ENCODE peak calls at places on chromosomes 4 and X, in ten cellular contexts. One of them, this sample, is unnamed.

GRCh38 chr4:95304898-95305297 is 243.9 kb downstream of the UNC5C start:
- DNase-seq in CD4-positive, alpha-beta T cell: no peak
- DNase-seq in neural progenitor cell: peak
- DNase-seq in hepatocyte: no peak
- DNase-seq in CD8-positive, alpha-beta T cell: no peak
- DNase-seq in WTC11: no peak
- DNase-seq in B cell: no peak
- DNase-seq in fibroblast of lung: no peak
- DNase-seq in thyroid gland: peak
- DNase-seq in natural killer cell: no peak
- DNase-seq in this sample: no peak

GRCh38 chr4:8267077-8267476 is 2.5 kb upstream of the HTRA3 start:
- DNase-seq in CD8-positive, alpha-beta T cell: no peak
- DNase-seq in fibroblast of lung: peak
- DNase-seq in B cell: peak
- DNase-seq in CD4-positive, alpha-beta T cell: no peak
- DNase-seq in natural killer cell: no peak
- DNase-seq in WTC11: peak
- DNase-seq in hepatocyte: peak
- DNase-seq in thyroid gland: peak
- DNase-seq in neural progenitor cell: peak
- DNase-seq in this sample: no peak

GRCh38 chrX:47179221-47179927 is 14.3 kb upstream of the UBA1 start:
- DNase-seq in natural killer cell: no peak
- DNase-seq in WTC11: no peak
- DNase-seq in neural progenitor cell: no peak
- DNase-seq in B cell: no peak
- DNase-seq in hepatocyte: no peak
- DNase-seq in CD4-positive, alpha-beta T cell: no peak
- DNase-seq in fibroblast of lung: no peak
- DNase-seq in thyroid gland: no peak
- DNase-seq in CD8-positive, alpha-beta T cell: no peak
- DNase-seq in this sample: peak

GRCh38 chrX:17613979-17614572 is 123.2 kb upstream of the SCML1 start:
- DNase-seq in thyroid gland: peak
- DNase-seq in CD4-positive, alpha-beta T cell: no peak
- DNase-seq in B cell: no peak
- DNase-seq in WTC11: no peak
- DNase-seq in neural progenitor cell: no peak
- DNase-seq in CD8-positive, alpha-beta T cell: no peak
- DNase-seq in hepatocyte: no peak
- DNase-seq in natural killer cell: no peak
- DNase-seq in fibroblast of lung: peak
- DNase-seq in this sample: no peak

GRCh38 chrX:70554948-70555347 is 110.3 kb downstream of the DLG3 start:
- DNase-seq in natural killer cell: no peak
- DNase-seq in B cell: no peak
- DNase-seq in hepatocyte: no peak
- DNase-seq in WTC11: no peak
- DNase-seq in fibroblast of lung: no peak
- DNase-seq in CD8-positive, alpha-beta T cell: no peak
- DNase-seq in neural progenitor cell: no peak
- DNase-seq in thyroid gland: no peak
- DNase-seq in CD4-positive, alpha-beta T cell: no peak
- DNase-seq in this sample: no peak

GRCh38 chr4:101136373-101137370 is 210.7 kb downstream of the PPP3CA start:
- DNase-seq in B cell: no peak
- DNase-seq in WTC11: no peak
- DNase-seq in thyroid gland: no peak
- DNase-seq in CD4-positive, alpha-beta T cell: no peak
- DNase-seq in fibroblast of lung: no peak
- DNase-seq in hepatocyte: no peak
- DNase-seq in CD8-positive, alpha-beta T cell: no peak
- DNase-seq in neural progenitor cell: no peak
- DNase-seq in natural killer cell: no peak
- DNase-seq in this sample: no peak

GRCh38 chr4:56106180-56106579 is 157.4 kb downstream of the CEP135 start:
- DNase-seq in CD4-positive, alpha-beta T cell: no peak
- DNase-seq in CD8-positive, alpha-beta T cell: no peak
- DNase-seq in natural killer cell: no peak
- DNase-seq in hepatocyte: no peak
- DNase-seq in WTC11: no peak
- DNase-seq in thyroid gland: no peak
- DNase-seq in neural progenitor cell: no peak
- DNase-seq in B cell: no peak
- DNase-seq in fibroblast of lung: no peak
- DNase-seq in this sample: no peak

GRCh38 chr4:124449881-124450280 is 262.7 kb downstream of the ANKRD50 start:
- DNase-seq in WTC11: no peak
- DNase-seq in CD8-positive, alpha-beta T cell: no peak
- DNase-seq in fibroblast of lung: no peak
- DNase-seq in natural killer cell: no peak
- DNase-seq in B cell: no peak
- DNase-seq in thyroid gland: no peak
- DNase-seq in hepatocyte: no peak
- DNase-seq in neural progenitor cell: no peak
- DNase-seq in CD4-positive, alpha-beta T cell: no peak
- DNase-seq in this sample: no peak

GRCh38 chrX:134803551-134804183 is 145.4 kb upstream of the PLAC1 start:
- DNase-seq in CD4-positive, alpha-beta T cell: no peak
- DNase-seq in WTC11: no peak
- DNase-seq in neural progenitor cell: no peak
- DNase-seq in B cell: peak
- DNase-seq in fibroblast of lung: no peak
- DNase-seq in hepatocyte: no peak
- DNase-seq in natural killer cell: no peak
- DNase-seq in thyroid gland: no peak
- DNase-seq in CD8-positive, alpha-beta T cell: peak
- DNase-seq in this sample: no peak

GRCh38 chr4:26566027-26566578 is 17.8 kb upstream of the TBC1D19 start:
- DNase-seq in B cell: no peak
- DNase-seq in neural progenitor cell: no peak
- DNase-seq in hepatocyte: no peak
- DNase-seq in fibroblast of lung: no peak
- DNase-seq in CD8-positive, alpha-beta T cell: no peak
- DNase-seq in thyroid gland: no peak
- DNase-seq in CD4-positive, alpha-beta T cell: no peak
- DNase-seq in WTC11: no peak
- DNase-seq in natural killer cell: no peak
- DNase-seq in this sample: no peak

GRCh38 chr4:41866799-41867677 is 68.2 kb upstream of the TMEM33 start:
- DNase-seq in fibroblast of lung: no peak
- DNase-seq in CD8-positive, alpha-beta T cell: no peak
- DNase-seq in hepatocyte: no peak
- DNase-seq in WTC11: peak
- DNase-seq in B cell: no peak
- DNase-seq in thyroid gland: no peak
- DNase-seq in neural progenitor cell: peak
- DNase-seq in natural killer cell: no peak
- DNase-seq in CD4-positive, alpha-beta T cell: no peak
- DNase-seq in this sample: no peak

GRCh38 chrX:23885803-23886202 is 21.9 kb downstream of the APOO start:
- DNase-seq in natural killer cell: no peak
- DNase-seq in CD8-positive, alpha-beta T cell: no peak
- DNase-seq in neural progenitor cell: no peak
- DNase-seq in B cell: no peak
- DNase-seq in CD4-positive, alpha-beta T cell: no peak
- DNase-seq in WTC11: no peak
- DNase-seq in hepatocyte: no peak
- DNase-seq in fibroblast of lung: no peak
- DNase-seq in thyroid gland: peak
- DNase-seq in this sample: no peak

GRCh38 chr4:11635336-11635735 is 206.6 kb upstream of the HS3ST1 start:
- DNase-seq in WTC11: no peak
- DNase-seq in natural killer cell: no peak
- DNase-seq in B cell: no peak
- DNase-seq in CD4-positive, alpha-beta T cell: no peak
- DNase-seq in thyroid gland: no peak
- DNase-seq in fibroblast of lung: peak
- DNase-seq in hepatocyte: peak
- DNase-seq in neural progenitor cell: no peak
- DNase-seq in CD8-positive, alpha-beta T cell: no peak
- DNase-seq in this sample: no peak

GRCh38 chr4:152360045-152360410 is 175.9 kb downstream of the FBXW7 start:
- DNase-seq in hepatocyte: no peak
- DNase-seq in natural killer cell: no peak
- DNase-seq in thyroid gland: no peak
- DNase-seq in CD8-positive, alpha-beta T cell: no peak
- DNase-seq in fibroblast of lung: no peak
- DNase-seq in B cell: no peak
- DNase-seq in neural progenitor cell: no peak
- DNase-seq in WTC11: no peak
- DNase-seq in CD4-positive, alpha-beta T cell: no peak
- DNase-seq in this sample: no peak

GRCh38 chr4:168645933-168646768 is 149.3 kb downstream of the PALLD start:
- DNase-seq in hepatocyte: peak
- DNase-seq in fibroblast of lung: no peak
- DNase-seq in CD4-positive, alpha-beta T cell: no peak
- DNase-seq in natural killer cell: no peak
- DNase-seq in B cell: no peak
- DNase-seq in neural progenitor cell: no peak
- DNase-seq in thyroid gland: no peak
- DNase-seq in CD8-positive, alpha-beta T cell: no peak
- DNase-seq in WTC11: no peak
- DNase-seq in this sample: no peak
- TF ChIP-seq CTCF in hepatocyte: no peak
- TF ChIP-seq CTCF in fibroblast of lung: no peak
- TF ChIP-seq CTCF in CD4-positive, alpha-beta T cell: no peak
- TF ChIP-seq CTCF in natural killer cell: no peak
- TF ChIP-seq CTCF in B cell: no peak
- TF ChIP-seq CTCF in neural progenitor cell: no peak
- TF ChIP-seq CTCF in thyroid gland: no peak
- TF ChIP-seq CTCF in CD8-positive, alpha-beta T cell: no peak
- TF ChIP-seq CTCF in WTC11: no peak
- TF ChIP-seq CTCF in this sample: peak

DNA sequence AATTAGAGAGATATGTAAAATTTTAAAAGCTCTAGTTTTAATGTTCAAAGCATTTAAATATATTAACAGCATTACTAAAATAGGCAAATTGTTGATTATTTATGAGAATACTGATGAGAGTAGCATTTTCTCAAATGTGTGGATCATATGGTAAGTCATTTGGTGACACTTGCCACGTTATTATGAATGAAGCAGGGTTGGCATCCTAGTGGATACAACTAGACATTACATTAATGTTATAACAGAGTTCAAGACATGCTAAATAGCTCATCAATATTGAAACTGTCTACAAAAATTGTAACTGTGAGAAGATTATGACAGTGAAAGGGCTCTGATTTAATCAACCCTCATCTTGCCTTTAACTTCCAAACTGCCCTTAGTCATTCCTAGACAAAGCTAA is 171.1 kb downstream of the PDGFC start:
- DNase-seq in hepatocyte: no peak
- DNase-seq in fibroblast of lung: no peak
- DNase-seq in B cell: no peak
- DNase-seq in natural killer cell: no peak
- DNase-seq in WTC11: no peak
- DNase-seq in thyroid gland: no peak
- DNase-seq in CD8-positive, alpha-beta T cell: no peak
- DNase-seq in CD4-positive, alpha-beta T cell: no peak
- DNase-seq in neural progenitor cell: no peak
- DNase-seq in this sample: no peak
- TF ChIP-seq CTCF in hepatocyte: no peak
- TF ChIP-seq CTCF in fibroblast of lung: no peak
- TF ChIP-seq CTCF in B cell: no peak
- TF ChIP-seq CTCF in natural killer cell: no peak
- TF ChIP-seq CTCF in WTC11: no peak
- TF ChIP-seq CTCF in thyroid gland: no peak
- TF ChIP-seq CTCF in CD8-positive, alpha-beta T cell: no peak
- TF ChIP-seq CTCF in CD4-positive, alpha-beta T cell: no peak
- TF ChIP-seq CTCF in neural progenitor cell: peak
- TF ChIP-seq CTCF in this sample: peak

GRCh38 chr4:116926631-116927295 is 158.6 kb downstream of the TRAM1L1 start:
- DNase-seq in fibroblast of lung: no peak
- DNase-seq in WTC11: no peak
- DNase-seq in hepatocyte: peak
- DNase-seq in CD8-positive, alpha-beta T cell: no peak
- DNase-seq in natural killer cell: no peak
- DNase-seq in CD4-positive, alpha-beta T cell: no peak
- DNase-seq in B cell: no peak
- DNase-seq in neural progenitor cell: no peak
- DNase-seq in thyroid gland: peak
- DNase-seq in this sample: no peak
- TF ChIP-seq CTCF in fibroblast of lung: no peak
- TF ChIP-seq CTCF in WTC11: no peak
- TF ChIP-seq CTCF in hepatocyte: peak
- TF ChIP-seq CTCF in CD8-positive, alpha-beta T cell: no peak
- TF ChIP-seq CTCF in natural killer cell: no peak
- TF ChIP-seq CTCF in CD4-positive, alpha-beta T cell: no peak
- TF ChIP-seq CTCF in B cell: no peak
- TF ChIP-seq CTCF in neural progenitor cell: no peak
- TF ChIP-seq CTCF in thyroid gland: no peak
- TF ChIP-seq CTCF in this sample: no peak

GRCh38 chrX:143757887-143758286 is 37.3 kb upstream of the SPANXN2 start:
- DNase-seq in WTC11: no peak
- DNase-seq in CD4-positive, alpha-beta T cell: no peak
- DNase-seq in neural progenitor cell: no peak
- DNase-seq in CD8-positive, alpha-beta T cell: no peak
- DNase-seq in natural killer cell: no peak
- DNase-seq in fibroblast of lung: no peak
- DNase-seq in hepatocyte: no peak
- DNase-seq in thyroid gland: no peak
- DNase-seq in B cell: no peak
- DNase-seq in this sample: peak

GRCh38 chrX:143754183-143754582 is 33.6 kb upstream of the SPANXN2 start:
- DNase-seq in thyroid gland: no peak
- DNase-seq in hepatocyte: no peak
- DNase-seq in neural progenitor cell: no peak
- DNase-seq in CD8-positive, alpha-beta T cell: no peak
- DNase-seq in natural killer cell: no peak
- DNase-seq in WTC11: no peak
- DNase-seq in CD4-positive, alpha-beta T cell: no peak
- DNase-seq in B cell: no peak
- DNase-seq in fibroblast of lung: no peak
- DNase-seq in this sample: no peak

GRCh38 chrX:143757375-143757774 is 36.8 kb upstream of the SPANXN2 start:
- DNase-seq in CD8-positive, alpha-beta T cell: no peak
- DNase-seq in thyroid gland: no peak
- DNase-seq in B cell: no peak
- DNase-seq in natural killer cell: no peak
- DNase-seq in neural progenitor cell: peak
- DNase-seq in hepatocyte: peak
- DNase-seq in fibroblast of lung: no peak
- DNase-seq in WTC11: no peak
- DNase-seq in CD4-positive, alpha-beta T cell: no peak
- DNase-seq in this sample: peak
- TF ChIP-seq CTCF in CD8-positive, alpha-beta T cell: no peak
- TF ChIP-seq CTCF in thyroid gland: no peak
- TF ChIP-seq CTCF in B cell: no peak
- TF ChIP-seq CTCF in natural killer cell: no peak
- TF ChIP-seq CTCF in neural progenitor cell: peak
- TF ChIP-seq CTCF in hepatocyte: no peak
- TF ChIP-seq CTCF in fibroblast of lung: no peak
- TF ChIP-seq CTCF in WTC11: no peak
- TF ChIP-seq CTCF in CD4-positive, alpha-beta T cell: no peak
- TF ChIP-seq CTCF in this sample: no peak

This sample was measured in chondrocyte.